ENCODE peak calls at places on chromosomes 12 and 14, in four cellular contexts. K is nephron progenitor cell, M is left ventricle myocardium inferior, U is RWPE2. W is an unnamed sample.

GRCh38 chr12:49959570-49960473 is 1.9 kb upstream of the AQP5 start:
- DNase-seq in K (no peak), M (no peak), U (peak), W (peak)

GRCh38 chr14:72535485-72535884 is 358.4 kb downstream of the DPF3 start:
- DNase-seq in K (no peak), M (no peak), U (no peak), W (no peak)

GRCh38 chr14:96676161-96676560 is 121.0 kb upstream of the VRK1 start:
- DNase-seq in K (no peak), M (no peak), U (no peak), W (no peak)

GRCh38 chr12:93990832-93991748 is 157.3 kb upstream of the PLXNC1 start:
- DNase-seq in K (peak), M (peak), U (no peak), W (no peak)

GRCh38 chr12:26790645-26790994 is 42.4 kb downstream of the ITPR2 start:
- DNase-seq in K (no peak), M (no peak), U (no peak), W (no peak)

GRCh38 chr14:51616724-51617409 is 34.8 kb upstream of the FRMD6 start:
- DNase-seq in K (no peak), M (no peak), U (no peak), W (no peak)

GRCh38 chr14:51302319-51303030 is 62.4 kb downstream of the TMX1 start:
- DNase-seq in K (no peak), M (no peak), U (no peak), W (no peak)

GRCh38 chr12:8054821-8055220 is 11.3 kb downstream of the C3AR1 start:
- DNase-seq in K (no peak), M (no peak), U (no peak), W (no peak)

GRCh38 chr12:76820888-76821482 is 57.1 kb downstream of the ZDHHC17 start:
- DNase-seq in K (peak), M (no peak), U (no peak), W (no peak)
- TF ChIP-seq CTCF in K (peak), M (peak), U (peak), W (peak)

GRCh38 chr14:21103710-21104447 is 3.0 kb downstream of the TMEM253 start:
- DNase-seq in K (peak), M (peak), U (peak), W (peak)
- TF ChIP-seq CTCF in K (peak), M (peak), U (peak), W (peak)

GRCh38 chr12:78115889-78116288 is 285.2 kb downstream of the NAV3 start:
- DNase-seq in K (no peak), M (no peak), U (no peak), W (no peak)

GRCh38 chr12:78118486-78118885 is 287.8 kb downstream of the NAV3 start:
- DNase-seq in K (no peak), M (no peak), U (no peak), W (no peak)

GRCh38 chr12:78120866-78121590 is 290.3 kb downstream of the NAV3 start:
- DNase-seq in K (no peak), M (no peak), U (no peak), W (no peak)

GRCh38 chr12:78119351-78119918 is 288.7 kb downstream of the NAV3 start:
- DNase-seq in K (no peak), M (no peak), U (no peak), W (no peak)

GRCh38 chr12:78118036-78118435 is 287.3 kb downstream of the NAV3 start:
- DNase-seq in K (no peak), M (no peak), U (no peak), W (no peak)
- TF ChIP-seq CTCF in K (no peak), M (no peak), U (no peak), W (no peak)

GRCh38 chr12:44526655-44527199 is 349.4 kb downstream of the NELL2 start:
- DNase-seq in K (no peak), M (no peak), U (no peak), W (no peak)
- TF ChIP-seq CTCF in K (peak), M (no peak), U (no peak), W (no peak)

GRCh38 chr12:5511644-5512584 is 80.0 kb downstream of the NTF3 start:
- DNase-seq in K (peak), M (peak), U (no peak), W (no peak)
- TF ChIP-seq CTCF in K (peak), M (peak), U (peak), W (peak)

GRCh38 chr12:127664901-127665300 is 602.1 kb upstream of the TMEM132C start:
- DNase-seq in K (no peak), M (no peak), U (no peak), W (no peak)
- TF ChIP-seq CTCF in K (no peak), M (no peak), U (no peak), W (no peak)